ENCODE peak calls at places on chromosomes 12 and 14, in ten cellular contexts. O, P, K, W, C, D, A, E, I and H are unnamed samples.

GRCh38 chr12:130829391-130830245 is 9.4 kb downstream of the STX2 start:
- DNase-seq in A (no peak), C (no peak), O (no peak), E (no peak), W (no peak), P (no peak), D (no peak), I (no peak), K (no peak), H (no peak)

GRCh38 chr12:108768591-108769500 is 37.5 kb upstream of the CORO1C start:
- DNase-seq in P (no peak), W (peak; percentile 35), C (peak; percentile 63), A (no peak), K (peak; percentile 29), I (peak; percentile 14), D (no peak), E (no peak), O (no peak), H (peak; percentile 66)

GRCh38 chr14:73997108-73997943 is 21.8 kb downstream of the ENTPD5 start:
- DNase-seq in W (no peak), O (no peak), I (no peak), K (no peak), P (no peak), A (no peak), E (no peak), C (no peak), D (no peak), H (no peak)

GRCh38 chr12:27732281-27732680 is 21.6 kb downstream of the MRPS35 start:
- DNase-seq in E (peak; percentile 22), D (no peak), A (no peak), P (no peak), O (no peak), C (no peak), K (no peak), I (peak; percentile 39), W (peak; percentile 12), H (no peak)

GRCh38 chr12:27437839-27438238 is 8.7 kb upstream of the SMCO2 start:
- DNase-seq in W (no peak), I (no peak), K (no peak), E (no peak), C (no peak), A (no peak), D (no peak), P (no peak), O (no peak), H (no peak)

GRCh38 chr12:12684375-12685106 is 11.4 kb downstream of the GPR19 start:
- DNase-seq in C (peak; percentile 75), E (peak; percentile 60), A (peak; percentile 44), P (peak; percentile 51), W (peak; percentile 52), I (peak; percentile 63), D (peak; percentile 37), K (peak; percentile 52), O (no peak), H (no peak)

GRCh38 chr14:58829594-58829993 is 191.8 kb downstream of the DACT1 start:
- DNase-seq in I (peak; percentile 54), C (no peak), A (peak; percentile 29), D (no peak), K (no peak), E (peak; percentile 23), P (no peak), O (no peak), W (no peak), H (no peak)

GRCh38 chr12:122184522-122184921 is 1.6 kb downstream of the LRRC43 start:
- DNase-seq in D (no peak), E (no peak), O (no peak), C (no peak), W (peak; percentile 25), P (no peak), I (no peak), A (no peak), K (no peak), H (no peak)

GRCh38 chr14:64082837-64083236 is 211.3 kb downstream of the ESR2 start:
- DNase-seq in K (peak; percentile 31), D (peak; percentile 27), O (no peak), W (no peak), A (peak; percentile 45), I (peak; percentile 50), E (peak; percentile 97), C (no peak), P (peak; percentile 20), H (no peak)

GRCh38 chr14:87628129-87628528 is 364.9 kb downstream of the GALC start:
- DNase-seq in A (peak; percentile 78), E (no peak), W (no peak), C (no peak), K (no peak), O (no peak), P (peak; percentile 52), D (no peak), I (no peak), H (no peak)

DNA sequence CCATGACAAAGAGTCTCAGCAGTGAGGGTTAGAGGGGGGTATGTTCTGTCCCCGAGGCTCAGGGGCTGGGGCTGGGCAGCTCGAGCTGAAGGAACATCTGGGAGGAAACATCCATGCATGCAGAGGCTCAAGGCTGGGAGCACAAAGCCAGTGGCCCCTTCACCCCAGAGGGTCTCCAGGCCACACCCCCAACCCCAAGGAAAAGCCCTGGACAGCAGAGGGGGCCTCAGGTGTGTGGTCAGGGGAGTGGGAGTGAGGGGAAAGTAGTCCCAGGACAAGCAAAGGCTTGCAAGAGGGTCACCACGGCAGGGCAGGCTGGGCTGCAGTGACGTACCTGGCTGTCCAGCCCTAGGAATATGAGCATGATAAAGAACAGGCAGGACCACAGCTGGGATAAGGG is 17.5 kb downstream of the SLC6A12 start:
- DNase-seq in W (no peak), I (no peak), E (no peak), A (no peak), P (no peak), K (no peak), D (no peak), C (no peak), O (no peak), H (no peak)
- TF ChIP-seq CTCF in W (no peak), I (no peak), E (no peak), A (no peak), P (no peak), K (no peak), D (no peak), C (no peak), O (no peak), H (no peak)

GRCh38 chr14:28954025-28954424 is 187.4 kb downstream of the FOXG1 start:
- DNase-seq in K (no peak), A (no peak), I (no peak), P (no peak), D (no peak), O (no peak), E (no peak), W (no peak), C (no peak), H (no peak)

GRCh38 chr14:28949503-28949902 is 182.9 kb downstream of the FOXG1 start:
- DNase-seq in P (no peak), D (no peak), E (no peak), A (no peak), K (no peak), W (no peak), C (no peak), I (no peak), O (no peak), H (no peak)

GRCh38 chr14:28952161-28952560 is 185.6 kb downstream of the FOXG1 start:
- DNase-seq in E (no peak), K (no peak), P (no peak), A (no peak), W (no peak), D (no peak), O (no peak), I (no peak), C (no peak), H (no peak)

GRCh38 chr14:28952707-28953106 is 186.1 kb downstream of the FOXG1 start:
- DNase-seq in K (no peak), A (no peak), W (no peak), O (no peak), E (no peak), D (no peak), I (no peak), P (no peak), C (no peak), H (no peak)
- TF ChIP-seq CTCF in K (no peak), A (no peak), W (no peak), O (no peak), E (no peak), D (no peak), I (no peak), P (no peak), C (no peak), H (no peak)

GRCh38 chr12:39581592-39581991 is 38.0 kb downstream of the ABCD2 start:
- DNase-seq in P (no peak), K (peak; percentile 9), D (no peak), A (no peak), I (peak; percentile 58), C (no peak), W (no peak), O (no peak), E (peak; percentile 36), H (no peak)

GRCh38 chr12:39586811-39587210 is 32.8 kb downstream of the ABCD2 start:
- DNase-seq in P (no peak), I (no peak), W (no peak), A (no peak), K (no peak), D (no peak), C (no peak), E (peak; percentile 51), O (no peak), H (no peak)

GRCh38 chr12:39592295-39592694 is 27.3 kb downstream of the ABCD2 start:
- DNase-seq in D (no peak), O (no peak), E (no peak), C (no peak), I (no peak), A (no peak), P (no peak), W (no peak), K (no peak), H (no peak)

DNA sequence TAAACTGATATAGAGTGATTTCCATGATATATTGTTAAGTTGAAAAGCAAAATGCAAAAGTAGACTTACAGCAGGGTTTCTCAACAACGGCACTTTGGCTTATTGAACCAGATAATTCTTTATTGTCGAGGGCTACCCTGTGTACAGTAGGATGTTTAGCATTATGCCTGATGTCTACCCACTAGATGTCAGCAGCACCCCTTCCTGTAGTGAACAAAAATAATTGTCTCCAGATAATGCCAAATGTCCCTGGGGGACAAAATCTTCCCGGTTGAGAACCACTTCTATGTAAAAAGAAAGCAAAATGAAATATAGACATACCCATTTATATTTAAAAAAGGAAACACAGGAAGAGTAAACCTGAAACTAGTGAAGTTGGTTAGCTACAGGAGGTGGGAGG is 32.4 kb downstream of the ABCD2 start:
- DNase-seq in I (peak; percentile 25), K (no peak), W (peak; percentile 24), C (no peak), E (peak; percentile 52), A (peak; percentile 33), P (no peak), O (no peak), D (peak; percentile 16), H (no peak)
- TF ChIP-seq CTCF in I (peak; percentile 28), K (no peak), W (no peak), C (no peak), E (peak; percentile 42), A (peak; percentile 41), P (peak; percentile 19), O (no peak), D (peak; percentile 61), H (peak; percentile 44)

DNA sequence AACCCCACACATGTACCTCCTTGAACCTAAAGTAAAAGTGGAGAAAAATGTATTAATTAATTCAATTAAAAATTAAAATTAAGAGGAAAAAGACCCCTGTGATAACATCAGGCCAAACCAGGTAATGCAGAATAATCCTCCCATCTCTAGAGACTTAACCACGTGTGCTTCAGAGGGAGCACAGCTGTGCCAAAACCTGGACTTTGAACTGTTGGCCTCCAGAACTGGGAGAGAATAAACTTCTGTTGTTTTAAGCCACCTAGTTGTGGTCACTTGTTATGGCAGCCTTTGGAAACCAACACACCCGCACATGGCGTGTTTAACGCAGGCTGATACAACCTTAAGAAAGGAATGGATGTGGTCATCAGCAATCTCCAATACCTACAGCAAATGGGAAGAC is 23.8 kb downstream of the OAS2 start:
- DNase-seq in E (no peak), K (no peak), O (no peak), A (no peak), P (no peak), I (no peak), W (no peak), D (no peak), C (no peak), H (no peak)
- TF ChIP-seq CTCF in E (no peak), K (no peak), O (no peak), A (peak; percentile 4), P (no peak), I (peak; percentile 11), W (no peak), D (peak; percentile 40), C (no peak), H (no peak)